ENCODE peak calls at places on chromosome 5, in four cellular contexts. J is lower lobe of right lung, O is stomach, C is neuronal stem cell. S is an unnamed sample.

GRCh38 chr5:150989695-150990094 is 30.7 kb upstream of the GPX3 start:
- DNase-seq in J (no peak), O (no peak), C (no peak), S (no peak)

GRCh38 chr5:1552469-1553255 is 28.9 kb upstream of the LPCAT1 start:
- DNase-seq in J (no peak), O (no peak), C (peak; percentile 18), S (peak; percentile 22)

GRCh38 chr5:110321117-110321516 is 405.4 kb downstream of the TMEM232 start:
- DNase-seq in J (no peak), O (no peak), C (no peak), S (no peak)

GRCh38 chr5:135535420-135535819 is 344 bp downstream of the NEUROG1 start:
- DNase-seq in J (no peak), O (no peak), C (no peak), S (no peak)

GRCh38 chr5:98206566-98206965 is 566.9 kb upstream of the RGMB start:
- DNase-seq in J (no peak), O (no peak), C (no peak), S (no peak)

GRCh38 chr5:67058998-67059746 is 137.4 kb downstream of the CD180 start:
- DNase-seq in J (no peak), O (no peak), C (no peak), S (no peak)

GRCh38 chr5:62127098-62127736 is 178.8 kb upstream of the KIF2A start:
- DNase-seq in J (no peak), O (no peak), C (no peak), S (no peak)

GRCh38 chr5:96347502-96348292 is 85.4 kb downstream of the PCSK1 start:
- DNase-seq in J (no peak), O (no peak), C (no peak), S (no peak)

GRCh38 chr5:35487255-35488035 is 130.2 kb upstream of the SPEF2 start:
- DNase-seq in J (no peak), O (no peak), C (no peak), S (no peak)

GRCh38 chr5:15501057-15501791 is 1.2 kb downstream of the FBXL7 start:
- DNase-seq in J (no peak), O (no peak), C (peak; percentile 57), S (peak; percentile 25)

GRCh38 chr5:91556-92263 is at the start of gene PLEKHG4B:
- DNase-seq in J (no peak), O (no peak), C (peak; percentile 84), S (no peak)

GRCh38 chr5:1011741-1012315 is 3.2 kb downstream of the NKD2 start:
- DNase-seq in J (peak; percentile 41), O (no peak), C (no peak), S (no peak)

GRCh38 chr5:158511454-158511853 is 588.3 kb downstream of the EBF1 start:
- DNase-seq in J (no peak), O (no peak), C (no peak), S (no peak)

GRCh38 chr5:29960323-29960722 is 1233.2 kb upstream of the CDH6 start:
- DNase-seq in J (no peak), O (no peak), C (no peak), S (no peak)

GRCh38 chr5:29963956-29964355 is 1229.5 kb upstream of the CDH6 start:
- DNase-seq in J (no peak), O (no peak), C (peak; percentile 12), S (no peak)
- H3K27me3 ChIP-seq in J (no peaks in the 10 kb centered on the region), O (no peaks in the 10 kb centered on the region), C (no peaks in the 10 kb centered on the region), S (no peaks in the 10 kb centered on the region)

DNA sequence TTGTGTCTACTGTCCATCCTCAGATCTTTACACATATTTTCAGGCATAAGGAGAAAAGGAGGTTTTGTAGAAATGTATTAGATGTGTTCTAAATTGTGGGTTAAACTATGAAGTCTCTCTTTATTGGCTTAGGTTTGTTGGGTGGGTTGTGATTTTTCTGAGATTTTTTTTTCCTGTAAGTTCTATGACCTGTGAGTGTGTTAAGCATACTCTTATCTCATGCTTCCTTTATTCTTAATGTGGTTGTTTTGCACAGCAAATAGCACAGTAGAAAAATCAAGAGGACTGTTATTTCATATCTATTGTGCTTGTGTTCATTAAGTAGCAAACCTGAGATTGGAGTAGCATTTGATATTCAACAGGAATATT is 23.3 kb downstream of the NR2F1 start:
- DNase-seq in J (no peak), O (no peak), C (no peak), S (no peak)
- H3K27me3 ChIP-seq in J (peaks cover 90% of the 10 kb centered on the region), O (peaks cover 81% of the 10 kb centered on the region), C (no peaks in the 10 kb centered on the region), S (peaks cover 89% of the 10 kb centered on the region)

DNA sequence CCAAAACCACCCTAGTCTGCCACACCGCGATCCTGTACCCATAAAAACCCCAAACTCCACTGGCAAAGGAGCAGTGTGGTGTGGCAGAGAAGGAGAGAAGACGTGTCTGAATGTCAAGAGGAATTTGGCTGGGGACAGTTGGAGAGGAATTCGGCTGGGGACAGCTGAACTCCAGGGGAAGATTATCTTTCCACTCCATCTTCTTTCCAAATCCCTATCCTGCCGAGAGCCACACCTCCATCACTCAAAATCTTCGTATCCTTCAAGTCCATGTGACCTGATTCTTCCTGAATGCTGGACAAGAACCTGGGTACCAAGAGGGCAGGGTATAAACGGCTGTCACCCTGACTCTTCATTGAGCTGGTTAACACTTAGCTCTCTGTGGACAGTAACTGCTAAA is 448.1 kb downstream of the ARHGEF28 start:
- DNase-seq in J (no peak), O (no peak), C (no peak), S (no peak)
- H3K27me3 ChIP-seq in J (no peaks in the 10 kb centered on the region), O (no peaks in the 10 kb centered on the region), C (peaks cover 17% of the 10 kb centered on the region), S (no peaks in the 10 kb centered on the region)

DNA sequence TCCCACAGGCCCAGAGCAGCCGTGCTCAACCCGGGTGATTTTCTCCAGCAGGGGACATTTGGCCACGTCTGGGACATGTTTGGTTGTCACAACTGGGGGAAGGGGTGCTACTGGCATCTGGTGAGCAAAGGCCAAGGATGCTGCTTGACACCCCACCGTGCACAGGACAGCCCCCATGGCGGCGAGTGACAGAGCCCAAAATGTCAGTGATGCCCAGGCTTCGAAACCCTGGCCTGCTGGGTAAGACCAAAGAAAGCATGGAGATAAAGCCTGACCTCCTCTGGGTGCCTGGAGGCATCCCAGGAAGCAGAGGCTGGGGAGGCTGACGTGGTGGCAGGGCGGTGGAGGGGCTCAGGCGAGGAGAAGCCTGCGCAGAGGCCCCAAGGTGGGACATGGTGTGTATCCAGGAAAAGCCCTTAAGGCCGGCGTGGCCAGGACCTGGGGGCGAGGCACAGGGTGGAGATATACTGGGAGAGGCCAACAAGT is 66.4 kb downstream of the ZNF354C start:
- DNase-seq in J (peak; percentile 20), O (peak; percentile 9), C (no peak), S (no peak)
- H3K27me3 ChIP-seq in J (no peaks in the 10 kb centered on the region), O (no peaks in the 10 kb centered on the region), C (no peaks in the 10 kb centered on the region), S (no peaks in the 10 kb centered on the region)

GRCh38 chr5:176740131-176740701 is 70.1 kb upstream of the UNC5A start:
- DNase-seq in J (no peak), O (peak; percentile 21), C (no peak), S (peak; percentile 6)
- H3K27me3 ChIP-seq in J (peaks cover 96% of the 10 kb centered on the region), O (peaks cover 87% of the 10 kb centered on the region), C (peaks cover 79% of the 10 kb centered on the region), S (peaks cover 29% of the 10 kb centered on the region)

GRCh38 chr5:139792218-139792617 is 3.4 kb upstream of the PSD2 start:
- DNase-seq in J (no peak), O (no peak), C (no peak), S (no peak)
- H3K27me3 ChIP-seq in J (peaks cover 32% of the 10 kb centered on the region), O (peaks cover 32% of the 10 kb centered on the region), C (peaks cover 66% of the 10 kb centered on the region), S (peaks cover 29% of the 10 kb centered on the region)

GRCh38 chr5:102547161-102547560 is 48.4 kb upstream of the SLCO6A1 start:
- DNase-seq in J (no peak), O (no peak), C (no peak), S (no peak)
- H3K27me3 ChIP-seq in J (no peaks in the 10 kb centered on the region), O (no peaks in the 10 kb centered on the region), C (no peaks in the 10 kb centered on the region), S (no peaks in the 10 kb centered on the region)

GRCh38 chr5:74865799-74866652 is at the start of gene FAM169A:
- DNase-seq in J (peak; percentile 50), O (peak; percentile 58), C (peak; percentile 59), S (peak; percentile 47)

GRCh38 chr5:74865293-74865798 is 841 bp downstream of the FAM169A start:
- DNase-seq in J (no peak), O (no peak), C (no peak), S (peak; percentile 28)

GRCh38 chr5:74864823-74865222 is 1.4 kb downstream of the FAM169A start:
- DNase-seq in J (no peak), O (no peak), C (no peak), S (no peak)

GRCh38 chr5:74862221-74862620 is 4.0 kb downstream of the FAM169A start:
- DNase-seq in J (no peak), O (no peak), C (no peak), S (no peak)

GRCh38 chr5:74863726-74864125 is 2.5 kb downstream of the FAM169A start:
- DNase-seq in J (no peak), O (no peak), C (no peak), S (no peak)
- H3K27me3 ChIP-seq in J (peaks cover 44% of the 10 kb centered on the region), O (peaks cover 17% of the 10 kb centered on the region), C (no peaks in the 10 kb centered on the region), S (peaks cover 7% of the 10 kb centered on the region)

GRCh38 chr5:168778536-168778935 is 199.4 kb upstream of the PANK3 start:
- DNase-seq in J (no peak), O (no peak), C (no peak), S (no peak)

GRCh38 chr5:168782172-168782571 is 203.0 kb upstream of the PANK3 start:
- DNase-seq in J (no peak), O (no peak), C (no peak), S (no peak)

GRCh38 chr5:168777651-168778050 is 198.5 kb upstream of the PANK3 start:
- DNase-seq in J (no peak), O (no peak), C (no peak), S (no peak)

GRCh38 chr5:168780888-168781287 is 201.7 kb upstream of the PANK3 start:
- DNase-seq in J (no peak), O (no peak), C (no peak), S (no peak)

GRCh38 chr5:168779333-168779732 is 200.2 kb upstream of the PANK3 start:
- DNase-seq in J (no peak), O (no peak), C (no peak), S (no peak)
- H3K27me3 ChIP-seq in J (no peaks in the 10 kb centered on the region), O (no peaks in the 10 kb centered on the region), C (no peaks in the 10 kb centered on the region), S (no peaks in the 10 kb centered on the region)